ENCODE peak calls at places on chromosomes 11 and 22, in nine cellular contexts. S is aorta; Z is CD8-positive, alpha-beta memory T cell; Y is SK-N-SH; J is HCT116; T is adrenal gland; D is cardiac muscle cell; U is IMR-90; K is psoas muscle. B is an unnamed sample.

GRCh38 chr11:7890417-7891179 is 40.5 kb downstream of the OR10A6 start:
- DNase-seq in S (no peak), Z (no peak), Y (no peak), J (no peak), T (no peak), D (no peak), U (no peak), K (no peak), B (no peak)

GRCh38 chr11:61784506-61784805 is 7.9 kb downstream of the TMEM258 start:
- DNase-seq in S (no peak), Z (no peak), Y (no peak), J (no peak), T (no peak), D (no peak), U (no peak), K (no peak), B (no peak)

GRCh38 chr22:20918663-20919220 is 1.5 kb downstream of the CRKL start:
- DNase-seq in S (peak; percentile 40), Z (no peak), Y (peak; percentile 42), J (no peak), T (no peak), D (no peak), U (no peak), K (no peak), B (no peak)

GRCh38 chr11:99370557-99371200 is 349.9 kb downstream of the CNTN5 start:
- DNase-seq in S (peak; percentile 79), Z (no peak), Y (no peak), J (no peak), T (peak; percentile 88), D (peak; percentile 85), U (peak; percentile 72), K (peak; percentile 28), B (no peak)

GRCh38 chr22:29706991-29707390 is 12.8 kb upstream of the CABP7 start:
- DNase-seq in S (no peak), Z (no peak), Y (no peak), J (no peak), T (no peak), D (no peak), U (no peak), K (no peak), B (no peak)

GRCh38 chr11:31325162-31325561 is 44.4 kb downstream of the DCDC1 start:
- DNase-seq in S (no peak), Z (no peak), Y (no peak), J (no peak), T (no peak), D (peak; percentile 71), U (peak; percentile 44), K (no peak), B (no peak)

GRCh38 chr11:81303265-81303664 is 1430.4 kb downstream of the FAM181B start:
- DNase-seq in S (no peak), Z (no peak), Y (no peak), J (no peak), T (no peak), D (no peak), U (no peak), K (no peak), B (no peak)

GRCh38 chr11:77322506-77322905 is 21.0 kb upstream of the GDPD4 start:
- DNase-seq in S (no peak), Z (no peak), Y (no peak), J (no peak), T (peak; percentile 71), D (peak; percentile 66), U (peak; percentile 89), K (no peak), B (no peak)

GRCh38 chr11:10592331-10592730 is 23.9 kb upstream of the LYVE1 start:
- DNase-seq in S (no peak), Z (no peak), Y (no peak), J (peak; percentile 26), T (no peak), D (peak; percentile 92), U (peak; percentile 96), K (no peak), B (no peak)

GRCh38 chr11:117479372-117479771 is 151.7 kb downstream of the CEP164 start:
- DNase-seq in S (no peak), Z (no peak), Y (no peak), J (peak; percentile 10), T (no peak), D (no peak), U (no peak), K (no peak), B (no peak)

GRCh38 chr11:60982184-60982583 is 10.7 kb downstream of the CD6 start:
- DNase-seq in S (no peak), Z (peak; percentile 56), Y (no peak), J (no peak), T (no peak), D (no peak), U (no peak), K (no peak), B (no peak)

GRCh38 chr11:102753267-102753666 is 27.2 kb downstream of the MMP10 start:
- DNase-seq in S (no peak), Z (no peak), Y (no peak), J (no peak), T (no peak), D (no peak), U (no peak), K (no peak), B (no peak)

GRCh38 chr11:36361472-36361871 is 65.4 kb downstream of the PRR5L start:
- DNase-seq in S (no peak), Z (no peak), Y (no peak), J (no peak), T (no peak), D (no peak), U (no peak), K (no peak), B (no peak)

GRCh38 chr11:74427377-74427776 is 29.1 kb upstream of the PGM2L1 start:
- DNase-seq in S (no peak), Z (no peak), Y (no peak), J (no peak), T (no peak), D (no peak), U (peak; percentile 21), K (no peak), B (no peak)

GRCh38 chr22:47595122-47595521 is 832.7 kb downstream of the TBC1D22A start:
- DNase-seq in S (no peak), Z (no peak), Y (no peak), J (no peak), T (no peak), D (no peak), U (no peak), K (no peak), B (no peak)

GRCh38 chr11:2771758-2772466 is 72.1 kb upstream of the KCNQ1OT1 start:
- DNase-seq in S (peak; percentile 69), Z (peak; percentile 26), Y (no peak), J (no peak), T (peak; percentile 54), D (no peak), U (no peak), K (no peak), B (peak; percentile 8)

GRCh38 chr11:111324277-111324720 is 26.0 kb downstream of the POU2AF3 start:
- DNase-seq in S (no peak), Z (no peak), Y (no peak), J (no peak), T (no peak), D (peak; percentile 15), U (peak; percentile 72), K (no peak), B (no peak)
- H3K27ac ChIP-seq in S (no peak overlapping the region), Z (no peak overlapping the region), Y (no peak overlapping the region), J (no peak overlapping the region), T (no peak overlapping the region), D (no peak overlapping the region), U (no peak overlapping the region), K (peak overlapping the region; percentile 30), B (no peak overlapping the region)

GRCh38 chr11:72229925-72230763 is 5.6 kb downstream of the INPPL1 start:
- DNase-seq in S (peak; percentile 74), Z (no peak), Y (no peak), J (no peak), T (peak; percentile 52), D (no peak), U (no peak), K (no peak), B (peak; percentile 33)
- H3K4me1 ChIP-seq in S (no peaks in the 10 kb centered on the region), Z (peaks cover 8% of the 10 kb centered on the region), Y (peaks cover 5% of the 10 kb centered on the region), J (peaks cover 8% of the 10 kb centered on the region), T (peaks cover 26% of the 10 kb centered on the region), D (peaks cover 6% of the 10 kb centered on the region), U (peaks cover 4% of the 10 kb centered on the region), K (peaks cover 9% of the 10 kb centered on the region), B (no peaks in the 10 kb centered on the region)

GRCh38 chr11:69048056-69048717 is 545 bp upstream of the TPCN2 start:
- DNase-seq in S (no peak), Z (no peak), Y (no peak), J (no peak), T (no peak), D (peak; percentile 10), U (no peak), K (no peak), B (no peak)
- H3K4me3 ChIP-seq in S (no peak overlapping the region), Z (peak overlapping the region; percentile 74), Y (peak overlapping the region; percentile 95), J (peak overlapping the region; percentile 97), T (no peak overlapping the region), D (peak overlapping the region; percentile 14), U (peak overlapping the region; percentile 30), K (peak overlapping the region; percentile 81), B (peak overlapping the region; percentile 81)

DNA sequence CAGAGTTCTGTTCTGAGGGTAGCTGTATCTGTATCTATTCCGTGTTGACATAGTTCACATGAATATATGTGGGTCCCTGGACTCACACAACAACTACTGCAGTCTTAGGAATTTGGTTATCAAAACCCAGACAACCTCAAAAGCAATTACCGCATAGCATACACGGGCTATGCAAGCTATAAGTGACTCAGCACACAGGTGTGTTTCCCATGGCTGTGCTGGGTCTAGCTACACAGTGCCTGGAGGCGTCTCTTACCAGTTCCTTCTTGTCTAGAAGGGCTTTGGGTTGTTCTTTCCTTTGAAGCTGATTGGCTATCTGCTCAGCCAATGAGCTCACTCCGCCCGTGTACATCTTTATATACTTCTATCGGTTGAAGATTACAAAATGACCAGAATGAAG is 98.2 kb upstream of the BID start:
- DNase-seq in S (no peak), Z (no peak), Y (no peak), J (no peak), T (no peak), D (no peak), U (peak; percentile 11), K (no peak), B (no peak)
- H3K27ac ChIP-seq in S (no peak overlapping the region), Z (no peak overlapping the region), Y (no peak overlapping the region), J (no peak overlapping the region), T (no peak overlapping the region), D (no peak overlapping the region), U (no peak overlapping the region), K (peak overlapping the region; percentile 36), B (no peak overlapping the region)

B was measured in pancreas.